ENCODE peak calls at places on chromosomes 6 and 20, in five cellular contexts. One of them, this sample, is unnamed.
A peak's percentile ranks its signal among the peaks of the same experiment; 100 is the strongest.

GRCh38 chr6:151067684-151068596 is 171.8 kb upstream of the AKAP12 start:
- DNase-seq in GM12865: no peak
- DNase-seq in NCI-H1092 treated with DMSO at 0.1 percent for 48 hours: peak; percentile 13
- DNase-seq in T follicular helper cell: no peak
- DNase-seq in EL: peak; percentile 95
- DNase-seq in this sample: peak; percentile 17

GRCh38 chr6:69378326-69378725 is 418.5 kb downstream of the LMBRD1 start:
- DNase-seq in GM12865: no peak
- DNase-seq in NCI-H1092 treated with DMSO at 0.1 percent for 48 hours: no peak
- DNase-seq in T follicular helper cell: no peak
- DNase-seq in EL: no peak
- DNase-seq in this sample: no peak

GRCh38 chr20:61370841-61371303 is 118.8 kb downstream of the CDH4 start:
- DNase-seq in GM12865: no peak
- DNase-seq in NCI-H1092 treated with DMSO at 0.1 percent for 48 hours: no peak
- DNase-seq in T follicular helper cell: no peak
- DNase-seq in EL: no peak
- DNase-seq in this sample: peak; percentile 52

GRCh38 chr6:17179246-17180073 is 77.6 kb downstream of the STMND1 start:
- DNase-seq in GM12865: no peak
- DNase-seq in NCI-H1092 treated with DMSO at 0.1 percent for 48 hours: peak; percentile 28
- DNase-seq in T follicular helper cell: no peak
- DNase-seq in EL: peak; percentile 62
- DNase-seq in this sample: no peak

GRCh38 chr20:1918766-1919165 is 23.6 kb downstream of the SIRPA start:
- DNase-seq in GM12865: no peak
- DNase-seq in NCI-H1092 treated with DMSO at 0.1 percent for 48 hours: no peak
- DNase-seq in T follicular helper cell: no peak
- DNase-seq in EL: no peak
- DNase-seq in this sample: no peak

GRCh38 chr6:154461348-154461747 is 49.1 kb downstream of the CNKSR3 start:
- DNase-seq in GM12865: no peak
- DNase-seq in NCI-H1092 treated with DMSO at 0.1 percent for 48 hours: no peak
- DNase-seq in T follicular helper cell: no peak
- DNase-seq in EL: no peak
- DNase-seq in this sample: no peak

GRCh38 chr20:47686545-47686944 is 98.7 kb downstream of the SULF2 start:
- DNase-seq in GM12865: no peak
- DNase-seq in NCI-H1092 treated with DMSO at 0.1 percent for 48 hours: no peak
- DNase-seq in T follicular helper cell: no peak
- DNase-seq in EL: no peak
- DNase-seq in this sample: no peak

GRCh38 chr6:4093288-4093687 is 14.4 kb upstream of the FAM217A start:
- DNase-seq in GM12865: no peak
- DNase-seq in NCI-H1092 treated with DMSO at 0.1 percent for 48 hours: no peak
- DNase-seq in T follicular helper cell: no peak
- DNase-seq in EL: no peak
- DNase-seq in this sample: no peak

GRCh38 chr6:140590641-140591040 is 1216.2 kb upstream of the CITED2 start:
- DNase-seq in GM12865: no peak
- DNase-seq in NCI-H1092 treated with DMSO at 0.1 percent for 48 hours: no peak
- DNase-seq in T follicular helper cell: no peak
- DNase-seq in EL: peak; percentile 35
- DNase-seq in this sample: no peak

GRCh38 chr6:91438570-91438969 is 851.7 kb upstream of the MAP3K7 start:
- DNase-seq in GM12865: no peak
- DNase-seq in NCI-H1092 treated with DMSO at 0.1 percent for 48 hours: no peak
- DNase-seq in T follicular helper cell: no peak
- DNase-seq in EL: no peak
- DNase-seq in this sample: no peak

GRCh38 chr6:18264338-18265098 is at the start of gene DEK:
- DNase-seq in GM12865: peak; percentile 83
- DNase-seq in NCI-H1092 treated with DMSO at 0.1 percent for 48 hours: peak; percentile 83
- DNase-seq in T follicular helper cell: peak; percentile 75
- DNase-seq in EL: peak; percentile 89
- DNase-seq in this sample: peak; percentile 94

GRCh38 chr20:47358672-47359532 is 2.4 kb upstream of the ZMYND8 start:
- DNase-seq in GM12865: peak; percentile 54
- DNase-seq in NCI-H1092 treated with DMSO at 0.1 percent for 48 hours: peak; percentile 70
- DNase-seq in T follicular helper cell: no peak
- DNase-seq in EL: peak; percentile 95
- DNase-seq in this sample: peak; percentile 88

GRCh38 chr6:43698584-43699349 is 11.2 kb upstream of the MRPS18A start:
- DNase-seq in GM12865: no peak
- DNase-seq in NCI-H1092 treated with DMSO at 0.1 percent for 48 hours: peak; percentile 61
- DNase-seq in T follicular helper cell: no peak
- DNase-seq in EL: peak; percentile 18
- DNase-seq in this sample: no peak

GRCh38 chr6:149317656-149318571 is at the start of gene TAB2:
- DNase-seq in GM12865: peak; percentile 66
- DNase-seq in NCI-H1092 treated with DMSO at 0.1 percent for 48 hours: peak; percentile 34
- DNase-seq in T follicular helper cell: peak; percentile 62
- DNase-seq in EL: peak; percentile 49
- DNase-seq in this sample: peak; percentile 53

GRCh38 chr6:17633465-17634188 is 33.5 kb downstream of the FAM8A1 start:
- DNase-seq in GM12865: peak; percentile 39
- DNase-seq in NCI-H1092 treated with DMSO at 0.1 percent for 48 hours: no peak
- DNase-seq in T follicular helper cell: no peak
- DNase-seq in EL: no peak
- DNase-seq in this sample: no peak

GRCh38 chr20:9912290-9912689 is 73.4 kb upstream of the PAK5 start:
- DNase-seq in GM12865: no peak
- DNase-seq in NCI-H1092 treated with DMSO at 0.1 percent for 48 hours: no peak
- DNase-seq in T follicular helper cell: no peak
- DNase-seq in EL: no peak
- DNase-seq in this sample: no peak

GRCh38 chr20:11080776-11081406 is 407.1 kb upstream of the JAG1 start:
- DNase-seq in GM12865: no peak
- DNase-seq in NCI-H1092 treated with DMSO at 0.1 percent for 48 hours: no peak
- DNase-seq in T follicular helper cell: no peak
- DNase-seq in EL: no peak
- DNase-seq in this sample: no peak

GRCh38 chr20:51164732-51165530 is 142.0 kb upstream of the KCNG1 start:
- DNase-seq in GM12865: no peak
- DNase-seq in NCI-H1092 treated with DMSO at 0.1 percent for 48 hours: no peak
- DNase-seq in T follicular helper cell: no peak
- DNase-seq in EL: no peak
- DNase-seq in this sample: no peak

GRCh38 chr20:433300-433975 is 25.3 kb downstream of the RBCK1 start:
- DNase-seq in GM12865: peak; percentile 89
- DNase-seq in NCI-H1092 treated with DMSO at 0.1 percent for 48 hours: no peak
- DNase-seq in T follicular helper cell: no peak
- DNase-seq in EL: peak; percentile 45
- DNase-seq in this sample: no peak

GRCh38 chr6:131923356-131923755 is 27.8 kb downstream of the CCN2 start:
- DNase-seq in GM12865: peak; percentile 74
- DNase-seq in NCI-H1092 treated with DMSO at 0.1 percent for 48 hours: peak; percentile 0
- DNase-seq in T follicular helper cell: no peak
- DNase-seq in EL: peak; percentile 69
- DNase-seq in this sample: peak; percentile 38

GRCh38 chr6:93040375-93040774 is 379.0 kb downstream of the EPHA7 start:
- DNase-seq in GM12865: no peak
- DNase-seq in NCI-H1092 treated with DMSO at 0.1 percent for 48 hours: no peak
- DNase-seq in T follicular helper cell: no peak
- DNase-seq in EL: no peak
- DNase-seq in this sample: no peak

GRCh38 chr6:143675327-143675900 is 2.4 kb upstream of the PHACTR2 start:
- DNase-seq in GM12865: no peak
- DNase-seq in NCI-H1092 treated with DMSO at 0.1 percent for 48 hours: no peak
- DNase-seq in T follicular helper cell: no peak
- DNase-seq in EL: no peak
- DNase-seq in this sample: no peak

GRCh38 chr6:3849681-3850450 is 693 bp downstream of the FAM50B start:
- DNase-seq in GM12865: peak; percentile 5
- DNase-seq in NCI-H1092 treated with DMSO at 0.1 percent for 48 hours: no peak
- DNase-seq in T follicular helper cell: no peak
- DNase-seq in EL: peak; percentile 15
- DNase-seq in this sample: no peak

GRCh38 chr6:78599526-78599925 is 267.8 kb upstream of the IRAK1BP1 start:
- DNase-seq in GM12865: no peak
- DNase-seq in NCI-H1092 treated with DMSO at 0.1 percent for 48 hours: no peak
- DNase-seq in T follicular helper cell: no peak
- DNase-seq in EL: peak; percentile 69
- DNase-seq in this sample: no peak

GRCh38 chr6:170035896-170036295 is 255.0 kb downstream of the DLL1 start:
- DNase-seq in GM12865: no peak
- DNase-seq in NCI-H1092 treated with DMSO at 0.1 percent for 48 hours: no peak
- DNase-seq in T follicular helper cell: no peak
- DNase-seq in EL: no peak
- DNase-seq in this sample: no peak

GRCh38 chr6:63352587-63353281 is 33.0 kb upstream of the LGSN start:
- DNase-seq in GM12865: peak; percentile 96
- DNase-seq in NCI-H1092 treated with DMSO at 0.1 percent for 48 hours: no peak
- DNase-seq in T follicular helper cell: no peak
- DNase-seq in EL: no peak
- DNase-seq in this sample: peak; percentile 68

GRCh38 chr6:43823879-43824740 is 54.1 kb downstream of the VEGFA start:
- DNase-seq in GM12865: peak; percentile 23
- DNase-seq in NCI-H1092 treated with DMSO at 0.1 percent for 48 hours: peak; percentile 87
- DNase-seq in T follicular helper cell: no peak
- DNase-seq in EL: no peak
- DNase-seq in this sample: no peak

GRCh38 chr6:52887912-52888535 is 21.5 kb downstream of the GSTA3 start:
- DNase-seq in GM12865: no peak
- DNase-seq in NCI-H1092 treated with DMSO at 0.1 percent for 48 hours: no peak
- DNase-seq in T follicular helper cell: no peak
- DNase-seq in EL: no peak
- DNase-seq in this sample: no peak

GRCh38 chr6:158803733-158804143 is 15.4 kb downstream of the EZR start:
- DNase-seq in GM12865: peak; percentile 83
- DNase-seq in NCI-H1092 treated with DMSO at 0.1 percent for 48 hours: no peak
- DNase-seq in T follicular helper cell: no peak
- DNase-seq in EL: peak; percentile 48
- DNase-seq in this sample: peak; percentile 10

GRCh38 chr6:145244712-145245111 is 490.6 kb downstream of the EPM2A start:
- DNase-seq in GM12865: no peak
- DNase-seq in NCI-H1092 treated with DMSO at 0.1 percent for 48 hours: no peak
- DNase-seq in T follicular helper cell: no peak
- DNase-seq in EL: no peak
- DNase-seq in this sample: no peak

GRCh38 chr6:42569102-42570028 is 5.5 kb downstream of the UBR2 start:
- DNase-seq in GM12865: peak; percentile 29
- DNase-seq in NCI-H1092 treated with DMSO at 0.1 percent for 48 hours: no peak
- DNase-seq in T follicular helper cell: no peak
- DNase-seq in EL: peak; percentile 96
- DNase-seq in this sample: no peak

GRCh38 chr6:150238294-150238693 is 95.5 kb downstream of the PPP1R14C start:
- DNase-seq in GM12865: no peak
- DNase-seq in NCI-H1092 treated with DMSO at 0.1 percent for 48 hours: no peak
- DNase-seq in T follicular helper cell: no peak
- DNase-seq in EL: peak; percentile 50
- DNase-seq in this sample: no peak

GRCh38 chr20:24676353-24676977 is 207.0 kb downstream of the SYNDIG1 start:
- DNase-seq in GM12865: no peak
- DNase-seq in NCI-H1092 treated with DMSO at 0.1 percent for 48 hours: no peak
- DNase-seq in T follicular helper cell: no peak
- DNase-seq in EL: no peak
- DNase-seq in this sample: no peak

GRCh38 chr20:10132391-10132790 is 86.2 kb upstream of the SNAP25 start:
- DNase-seq in GM12865: no peak
- DNase-seq in NCI-H1092 treated with DMSO at 0.1 percent for 48 hours: no peak
- DNase-seq in T follicular helper cell: no peak
- DNase-seq in EL: no peak
- DNase-seq in this sample: no peak

GRCh38 chr6:131368077-131368911 is 204.7 kb upstream of the ARG1 start:
- DNase-seq in GM12865: peak; percentile 54
- DNase-seq in NCI-H1092 treated with DMSO at 0.1 percent for 48 hours: no peak
- DNase-seq in T follicular helper cell: no peak
- DNase-seq in EL: no peak
- DNase-seq in this sample: peak; percentile 41

GRCh38 chr20:13141541-13141940 is 79.5 kb upstream of the ISM1 start:
- DNase-seq in GM12865: no peak
- DNase-seq in NCI-H1092 treated with DMSO at 0.1 percent for 48 hours: peak; percentile 15
- DNase-seq in T follicular helper cell: no peak
- DNase-seq in EL: no peak
- DNase-seq in this sample: no peak

GRCh38 chr6:169099411-169100202 is 154.0 kb downstream of the THBS2 start:
- DNase-seq in GM12865: no peak
- DNase-seq in NCI-H1092 treated with DMSO at 0.1 percent for 48 hours: no peak
- DNase-seq in T follicular helper cell: no peak
- DNase-seq in EL: peak; percentile 44
- DNase-seq in this sample: no peak

GRCh38 chr6:165455488-165455887 is 146.1 kb upstream of the C6orf118 start:
- DNase-seq in GM12865: no peak
- DNase-seq in NCI-H1092 treated with DMSO at 0.1 percent for 48 hours: no peak
- DNase-seq in T follicular helper cell: no peak
- DNase-seq in EL: no peak
- DNase-seq in this sample: no peak

GRCh38 chr20:41540916-41541315 is 77.3 kb downstream of the CHD6 start:
- DNase-seq in GM12865: no peak
- DNase-seq in NCI-H1092 treated with DMSO at 0.1 percent for 48 hours: no peak
- DNase-seq in T follicular helper cell: no peak
- DNase-seq in EL: no peak
- DNase-seq in this sample: no peak

GRCh38 chr6:90574610-90575009 is 12.3 kb downstream of the MAP3K7 start:
- DNase-seq in GM12865: no peak
- DNase-seq in NCI-H1092 treated with DMSO at 0.1 percent for 48 hours: no peak
- DNase-seq in T follicular helper cell: no peak
- DNase-seq in EL: peak; percentile 15
- DNase-seq in this sample: peak; percentile 27

This sample was measured in midbrain.